ENCODE peak calls at places on chromosomes 1 and 21, in four cellular contexts. F is endodermal cell, R is HFFc6, Q is uterus. Y is an unnamed sample.

GRCh38 chr1:216750031-216750627 is 26.9 kb upstream of the ESRRG start:
- DNase-seq in R (peak), F (peak), Q (no peak), Y (no peak)

GRCh38 chr1:33348676-33349080 is 27.8 kb upstream of the A3GALT2 start:
- DNase-seq in R (no peak), F (no peak), Q (no peak), Y (no peak)

GRCh38 chr1:23426828-23427227 is 2.3 kb upstream of the TCEA3 start:
- DNase-seq in F (no peak), Q (no peak), R (no peak), Y (no peak)

GRCh38 chr1:150537732-150538684 is 11.2 kb upstream of the ADAMTSL4 start:
- DNase-seq in Q (peak), F (peak), R (peak), Y (no peak)

GRCh38 chr1:228141082-228141870 is 1.2 kb downstream of the GUK1 start:
- DNase-seq in R (no peak), Q (peak), F (peak), Y (no peak)

GRCh38 chr1:228921473-228921872 is 186.2 kb downstream of the RHOU start:
- DNase-seq in Q (no peak), R (no peak), F (no peak), Y (no peak)

GRCh38 chr1:116119876-116120275 is 8.7 kb downstream of the MAB21L3 start:
- DNase-seq in F (no peak), R (no peak), Q (no peak), Y (no peak)

GRCh38 chr1:4312024-4312423 is 342.4 kb upstream of the AJAP1 start:
- DNase-seq in F (no peak), Q (no peak), R (no peak), Y (no peak)

GRCh38 chr21:36799869-36800268 is 101.0 kb downstream of the SIM2 start:
- DNase-seq in F (no peak), R (peak), Q (no peak), Y (no peak)

GRCh38 chr1:23868848-23869450 is 859 bp upstream of the FUCA1 start:
- DNase-seq in R (no peak), F (no peak), Q (no peak), Y (no peak)

GRCh38 chr1:173113015-173113741 is 62.4 kb upstream of the TNFSF18 start:
- DNase-seq in R (peak), F (no peak), Q (no peak), Y (no peak)

GRCh38 chr1:212752934-212753497 is 38.6 kb downstream of the NSL1 start:
- DNase-seq in F (no peak), Q (no peak), R (no peak), Y (no peak)

GRCh38 chr1:187313115-187313514 is 484.4 kb downstream of the PLA2G4A start:
- DNase-seq in F (no peak), Q (no peak), R (no peak), Y (no peak)

GRCh38 chr1:179034720-179035119 is 9.0 kb downstream of the FAM20B start:
- DNase-seq in F (no peak), Q (no peak), R (peak), Y (no peak)

GRCh38 chr1:214107322-214108096 is 119.7 kb downstream of the PROX1 start:
- DNase-seq in Q (no peak), R (no peak), F (no peak), Y (no peak)

GRCh38 chr1:215055281-215055935 is 27.1 kb upstream of the KCNK2 start:
- DNase-seq in R (no peak), Q (no peak), F (no peak), Y (no peak)

GRCh38 chr1:97088386-97088785 is 366.8 kb downstream of the PTBP2 start:
- DNase-seq in F (no peak), Q (no peak), R (no peak), Y (no peak)

GRCh38 chr1:184022651-184023050 is 14.9 kb downstream of the COLGALT2 start:
- DNase-seq in F (no peak), R (no peak), Q (peak), Y (no peak)

GRCh38 chr1:81349194-81349965 is 451.4 kb upstream of the ADGRL2 start:
- DNase-seq in F (peak), R (no peak), Q (no peak), Y (no peak)

GRCh38 chr1:10668241-10668761 is 128.1 kb downstream of the CASZ1 start:
- DNase-seq in R (no peak), Q (no peak), F (no peak), Y (no peak)

GRCh38 chr21:16476056-16476850 is 746.5 kb downstream of the USP25 start:
- DNase-seq in R (no peak), Q (no peak), F (no peak), Y (no peak)

GRCh38 chr1:39141925-39142324 is 62.6 kb upstream of the MACF1 start:
- DNase-seq in Q (no peak), F (peak), R (peak), Y (no peak)

GRCh38 chr1:171655215-171656116 is 3.0 kb upstream of the MYOC start:
- DNase-seq in R (peak), F (peak), Q (peak), Y (no peak)

GRCh38 chr1:6460349-6461236 is 5.4 kb downstream of the TNFRSF25 start:
- DNase-seq in R (no peak), Q (no peak), F (no peak), Y (no peak)

GRCh38 chr1:200039849-200040479 is 12.5 kb downstream of the NR5A2 start:
- DNase-seq in R (no peak), Q (no peak), F (peak), Y (no peak)

GRCh38 chr1:51558375-51558924 is 39.4 kb upstream of the EPS15 start:
- DNase-seq in F (peak), R (peak), Q (no peak), Y (no peak)

GRCh38 chr21:36663033-36663855 is 35.7 kb upstream of the SIM2 start:
- DNase-seq in R (peak), F (no peak), Q (no peak), Y (no peak)

GRCh38 chr1:209796733-209797025 is 9.3 kb downstream of the IRF6 start:
- DNase-seq in F (no peak), R (no peak), Q (no peak), Y (no peak)

GRCh38 chr1:9768983-9769382 is 54.8 kb downstream of the CLSTN1 start:
- DNase-seq in R (no peak), F (no peak), Q (no peak), Y (no peak)

GRCh38 chr1:109537450-109538178 is 2.1 kb upstream of the GPR61 start:
- DNase-seq in R (no peak), Q (no peak), F (peak), Y (no peak)

GRCh38 chr1:22263359-22263758 is 120.5 kb upstream of the WNT4 start:
- DNase-seq in F (no peak), R (no peak), Q (no peak), Y (no peak)

GRCh38 chr1:175976865-175977642 is 230.0 kb downstream of the COP1 start:
- DNase-seq in R (no peak), Q (no peak), F (no peak), Y (no peak)

GRCh38 chr1:52164604-52165003 is 22.7 kb downstream of the ZFYVE9 start:
- DNase-seq in R (peak), Q (no peak), F (no peak), Y (no peak)

GRCh38 chr1:208265525-208265924 is 21.3 kb upstream of the PLXNA2 start:
- DNase-seq in R (no peak), Q (no peak), F (no peak), Y (no peak)

GRCh38 chr1:207028884-207029283 is 3.7 kb downstream of the C1orf116 start:
- DNase-seq in R (no peak), F (no peak), Q (no peak), Y (no peak)

GRCh38 chr1:161726631-161727342 is 5.4 kb downstream of the FCRLB start:
- DNase-seq in Q (peak), F (peak), R (peak), Y (peak)

GRCh38 chr1:165762725-165763124 is 5.9 kb downstream of the TMCO1 start:
- DNase-seq in F (no peak), R (no peak), Q (no peak), Y (no peak)

GRCh38 chr1:151837841-151838490 is 1.7 kb downstream of the C2CD4D start:
- DNase-seq in F (no peak), R (no peak), Q (no peak), Y (no peak)

GRCh38 chr1:30064547-30064946 is 658.8 kb downstream of the MATN1 start:
- DNase-seq in F (no peak), R (no peak), Q (no peak), Y (no peak)

GRCh38 chr1:223018534-223018933 is 124.5 kb downstream of the TLR5 start:
- DNase-seq in Q (no peak), R (no peak), F (no peak), Y (peak)

GRCh38 chr1:223019236-223019635 is 123.8 kb downstream of the TLR5 start:
- DNase-seq in R (no peak), F (no peak), Q (no peak), Y (no peak)

GRCh38 chr1:223016381-223016780 is 126.7 kb downstream of the TLR5 start:
- DNase-seq in R (no peak), Q (no peak), F (no peak), Y (no peak)

GRCh38 chr1:223017291-223017690 is 125.8 kb downstream of the TLR5 start:
- DNase-seq in R (no peak), Q (no peak), F (peak), Y (no peak)

GRCh38 chr1:223016890-223017289 is 126.2 kb downstream of the TLR5 start:
- DNase-seq in R (no peak), F (peak), Q (no peak), Y (no peak)
- TF ChIP-seq CTCF in R (no peak), F (peak), Q (no peak), Y (no peak)

GRCh38 chr1:204885288-204885711 is 14.6 kb downstream of the NFASC start:
- DNase-seq in Q (peak), F (no peak), R (no peak), Y (no peak)
- TF ChIP-seq CTCF in Q (no peak), F (no peak), R (no peak), Y (no peak)

DNA sequence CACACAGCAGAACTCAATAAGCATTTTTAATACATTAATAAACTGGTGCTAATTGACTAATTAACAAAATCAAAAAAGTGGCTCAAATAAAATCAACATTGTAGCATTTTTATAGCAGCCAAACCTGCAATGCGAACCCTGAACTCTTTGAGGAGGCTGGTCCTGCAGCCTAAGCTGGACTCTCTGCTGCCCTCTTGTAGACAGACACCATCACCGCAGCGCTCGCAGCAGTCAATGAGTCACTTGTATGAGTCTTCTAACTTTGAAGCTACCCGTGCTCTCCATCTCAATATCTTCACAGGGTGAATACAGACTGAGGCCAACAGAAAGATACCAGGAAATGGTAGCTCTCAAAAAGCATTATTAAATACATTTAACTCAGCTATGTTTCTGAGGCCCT is 9.7 kb upstream of the KRTAP7-1 start:
- DNase-seq in R (no peak), F (peak), Q (no peak), Y (no peak)
- TF ChIP-seq CTCF in R (peak), F (peak), Q (no peak), Y (no peak)

GRCh38 chr1:28538286-28538685 is 14.6 kb upstream of the TRNAU1AP start:
- DNase-seq in R (no peak), F (no peak), Q (no peak), Y (no peak)

GRCh38 chr1:28535180-28535579 is 17.7 kb upstream of the TRNAU1AP start:
- DNase-seq in R (no peak), F (no peak), Q (no peak), Y (no peak)

GRCh38 chr1:28537457-28538199 is 15.3 kb upstream of the TRNAU1AP start:
- DNase-seq in F (no peak), R (no peak), Q (no peak), Y (no peak)

GRCh38 chr1:28545246-28545628 is 7.6 kb upstream of the TRNAU1AP start:
- DNase-seq in Q (no peak), F (no peak), R (no peak), Y (no peak)

GRCh38 chr1:28540651-28541050 is 12.2 kb upstream of the TRNAU1AP start:
- DNase-seq in Q (no peak), F (peak), R (no peak), Y (no peak)
- TF ChIP-seq CTCF in Q (no peak), F (peak), R (peak), Y (no peak)

GRCh38 chr1:88302843-88303486 is 381.1 kb upstream of the PKN2 start:
- DNase-seq in F (peak), Q (no peak), R (peak), Y (peak)
- TF ChIP-seq CTCF in F (peak), Q (peak), R (peak), Y (peak)

GRCh38 chr1:60088620-60089155 is 15.1 kb upstream of the C1orf87 start:
- DNase-seq in Q (no peak), F (no peak), R (no peak), Y (no peak)
- TF ChIP-seq CTCF in Q (no peak), F (peak), R (peak), Y (peak)

GRCh38 chr1:25695066-25695990 is 78.7 kb downstream of the MAN1C1 start:
- DNase-seq in F (peak), R (peak), Q (peak), Y (no peak)
- TF ChIP-seq CTCF in F (peak), R (peak), Q (peak), Y (no peak)

DNA sequence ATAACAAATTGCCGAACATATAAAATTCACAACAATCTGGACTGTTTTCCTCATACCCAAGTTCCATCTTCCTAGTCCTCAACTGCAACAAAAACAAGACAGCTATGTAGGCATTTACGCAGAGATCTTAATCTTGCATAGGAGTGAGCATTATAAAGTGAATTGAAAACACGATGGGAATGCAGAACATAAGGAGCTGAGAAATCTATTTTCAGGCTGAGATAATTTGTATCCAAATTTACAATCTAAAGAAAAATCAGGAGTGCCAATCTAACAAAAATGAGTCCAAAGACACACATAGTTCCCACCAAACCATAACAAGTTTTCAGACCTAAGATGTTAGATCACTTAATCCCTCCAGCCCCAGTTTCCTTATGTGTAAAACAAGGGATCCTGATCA is 1.9 kb downstream of the SLC16A1 start:
- DNase-seq in R (peak), Q (no peak), F (no peak), Y (no peak)
- TF ChIP-seq CTCF in R (no peak), Q (no peak), F (no peak), Y (no peak)

GRCh38 chr1:235074335-235075120 is 54.1 kb downstream of the TOMM20 start:
- DNase-seq in Q (peak), F (no peak), R (peak), Y (no peak)

GRCh38 chr1:235076504-235077162 is 52.0 kb downstream of the TOMM20 start:
- DNase-seq in Q (no peak), F (no peak), R (no peak), Y (no peak)

GRCh38 chr1:235075121-235075954 is 53.3 kb downstream of the TOMM20 start:
- DNase-seq in F (no peak), R (peak), Q (peak), Y (no peak)

GRCh38 chr1:235077163-235077540 is 51.5 kb downstream of the TOMM20 start:
- DNase-seq in Q (no peak), F (no peak), R (no peak), Y (no peak)

DNA sequence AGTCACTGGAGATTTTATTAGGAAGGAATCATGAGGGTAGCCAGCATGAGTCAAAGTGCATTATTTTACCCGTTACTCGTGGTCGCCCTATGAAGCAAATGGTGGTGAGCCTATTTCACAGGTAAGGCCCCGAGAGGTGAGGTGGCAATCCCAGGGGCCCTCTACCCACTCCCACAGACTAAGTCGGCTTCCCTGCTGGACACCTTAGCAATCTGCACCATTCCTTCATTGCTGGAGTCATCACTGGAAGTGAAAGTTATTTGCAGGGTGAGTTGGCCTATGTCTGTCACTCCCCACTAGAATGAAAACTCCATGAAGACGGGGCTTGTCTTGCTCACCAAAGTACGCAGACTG is 52.7 kb downstream of the TOMM20 start:
- DNase-seq in R (no peak), F (no peak), Q (no peak), Y (no peak)
- TF ChIP-seq CTCF in R (peak), F (no peak), Q (no peak), Y (no peak)